ENCODE peak calls at places on chromosomes 12 and 14, in four cellular contexts. One of them, this sample, is unnamed.
A peak's percentile ranks its signal among the peaks of the same experiment; 100 is the strongest.

GRCh38 chr14:99699861-99700260 is 15.8 kb downstream of the CYP46A1 start:
- DNase-seq in adrenal gland: no peak
- DNase-seq in ovary: no peak
- DNase-seq in stomach: no peak
- DNase-seq in this sample: no peak

GRCh38 chr14:75198291-75198933 is 22.0 kb upstream of the TMED10 start:
- DNase-seq in adrenal gland: peak; percentile 38
- DNase-seq in ovary: no peak
- DNase-seq in stomach: peak; percentile 52
- DNase-seq in this sample: peak; percentile 45

GRCh38 chr12:64457036-64457435 is 5.1 kb downstream of the TBK1 start:
- DNase-seq in adrenal gland: no peak
- DNase-seq in ovary: no peak
- DNase-seq in stomach: no peak
- DNase-seq in this sample: no peak

GRCh38 chr12:13443498-13443897 is 247.0 kb downstream of the EMP1 start:
- DNase-seq in adrenal gland: no peak
- DNase-seq in ovary: no peak
- DNase-seq in stomach: no peak
- DNase-seq in this sample: peak; percentile 6

GRCh38 chr14:100305446-100306255 is 593 bp downstream of the SLC25A29 start:
- DNase-seq in adrenal gland: peak; percentile 56
- DNase-seq in ovary: peak; percentile 69
- DNase-seq in stomach: peak; percentile 43
- DNase-seq in this sample: peak; percentile 50

GRCh38 chr12:108119126-108119973 is 9.7 kb upstream of the WSCD2 start:
- DNase-seq in adrenal gland: no peak
- DNase-seq in ovary: no peak
- DNase-seq in stomach: peak; percentile 37
- DNase-seq in this sample: peak; percentile 30

GRCh38 chr12:116609715-116610114 is 50.5 kb downstream of the MAP1LC3B2 start:
- DNase-seq in adrenal gland: no peak
- DNase-seq in ovary: no peak
- DNase-seq in stomach: no peak
- DNase-seq in this sample: no peak

GRCh38 chr12:105189293-105189692 is 46.7 kb downstream of the APPL2 start:
- DNase-seq in adrenal gland: no peak
- DNase-seq in ovary: no peak
- DNase-seq in stomach: no peak
- DNase-seq in this sample: no peak

GRCh38 chr12:91858186-91858585 is 287.5 kb downstream of the BTG1 start:
- DNase-seq in adrenal gland: no peak
- DNase-seq in ovary: no peak
- DNase-seq in stomach: no peak
- DNase-seq in this sample: no peak

GRCh38 chr14:65084554-65085190 is 17.6 kb downstream of the MAX start:
- DNase-seq in adrenal gland: no peak
- DNase-seq in ovary: no peak
- DNase-seq in stomach: no peak
- DNase-seq in this sample: no peak

GRCh38 chr12:132398386-132398991 is 69.1 kb upstream of the GALNT9 start:
- DNase-seq in adrenal gland: peak; percentile 11
- DNase-seq in ovary: no peak
- DNase-seq in stomach: no peak
- DNase-seq in this sample: no peak

GRCh38 chr12:32918890-32919791 is 22.6 kb upstream of the PKP2 start:
- DNase-seq in adrenal gland: no peak
- DNase-seq in ovary: peak; percentile 40
- DNase-seq in stomach: no peak
- DNase-seq in this sample: peak; percentile 2

GRCh38 chr14:24943024-24943423 is 106.9 kb downstream of the STXBP6 start:
- DNase-seq in adrenal gland: no peak
- DNase-seq in ovary: no peak
- DNase-seq in stomach: no peak
- DNase-seq in this sample: peak; percentile 53

GRCh38 chr12:6887460-6887859 is 14.4 kb upstream of the SPSB2 start:
- DNase-seq in adrenal gland: no peak
- DNase-seq in ovary: no peak
- DNase-seq in stomach: peak; percentile 55
- DNase-seq in this sample: no peak

GRCh38 chr12:6534914-6535696 is 788 bp downstream of the GAPDH start:
- DNase-seq in adrenal gland: peak; percentile 88
- DNase-seq in ovary: peak; percentile 83
- DNase-seq in stomach: peak; percentile 77
- DNase-seq in this sample: peak; percentile 66

GRCh38 chr12:123457980-123458779 is at the start of gene SNRNP35:
- DNase-seq in adrenal gland: peak; percentile 82
- DNase-seq in ovary: peak; percentile 77
- DNase-seq in stomach: peak; percentile 74
- DNase-seq in this sample: peak; percentile 83

GRCh38 chr12:115506822-115507629 is 770.5 kb downstream of the MED13L start:
- DNase-seq in adrenal gland: no peak
- DNase-seq in ovary: no peak
- DNase-seq in stomach: no peak
- DNase-seq in this sample: no peak

GRCh38 chr12:120887253-120888043 is 16.7 kb downstream of the SPPL3 start:
- DNase-seq in adrenal gland: no peak
- DNase-seq in ovary: no peak
- DNase-seq in stomach: no peak
- DNase-seq in this sample: no peak

GRCh38 chr12:107328442-107329133 is 235.2 kb upstream of the CRY1 start:
- DNase-seq in adrenal gland: no peak
- DNase-seq in ovary: no peak
- DNase-seq in stomach: no peak
- DNase-seq in this sample: no peak

GRCh38 chr14:99763527-99764221 is 29.5 kb upstream of the EML1 start:
- DNase-seq in adrenal gland: no peak
- DNase-seq in ovary: no peak
- DNase-seq in stomach: no peak
- DNase-seq in this sample: no peak

GRCh38 chr12:2057041-2057792 is 4.4 kb downstream of the CACNA1C start:
- DNase-seq in adrenal gland: no peak
- DNase-seq in ovary: peak; percentile 63
- DNase-seq in stomach: peak; percentile 60
- DNase-seq in this sample: peak; percentile 27

GRCh38 chr14:50447491-50447890 is 50.8 kb upstream of the CDKL1 start:
- DNase-seq in adrenal gland: no peak
- DNase-seq in ovary: no peak
- DNase-seq in stomach: no peak
- DNase-seq in this sample: no peak

GRCh38 chr12:14554281-14555008 is 13.2 kb downstream of the PLBD1 start:
- DNase-seq in adrenal gland: peak; percentile 63
- DNase-seq in ovary: peak; percentile 42
- DNase-seq in stomach: peak; percentile 92
- DNase-seq in this sample: peak; percentile 93

GRCh38 chr14:39369029-39369428 is 63.2 kb downstream of the FBXO33 start:
- DNase-seq in adrenal gland: peak; percentile 46
- DNase-seq in ovary: no peak
- DNase-seq in stomach: no peak
- DNase-seq in this sample: no peak

GRCh38 chr12:114311966-114312365 is 94.0 kb downstream of the TBX5 start:
- DNase-seq in adrenal gland: no peak
- DNase-seq in ovary: no peak
- DNase-seq in stomach: no peak
- DNase-seq in this sample: no peak

GRCh38 chr12:95173392-95174251 is 43.6 kb downstream of the FGD6 start:
- DNase-seq in adrenal gland: peak; percentile 91
- DNase-seq in ovary: peak; percentile 86
- DNase-seq in stomach: peak; percentile 65
- DNase-seq in this sample: peak; percentile 63

GRCh38 chr14:78254911-78255431 is 84.8 kb downstream of the NRXN3 start:
- DNase-seq in adrenal gland: no peak
- DNase-seq in ovary: peak; percentile 18
- DNase-seq in stomach: no peak
- DNase-seq in this sample: peak; percentile 8

GRCh38 chr14:98501335-98501734 is 770.7 kb downstream of the BCL11B start:
- DNase-seq in adrenal gland: no peak
- DNase-seq in ovary: no peak
- DNase-seq in stomach: no peak
- DNase-seq in this sample: no peak
- H3K4me3 ChIP-seq in adrenal gland: no peak overlapping the region
- H3K4me3 ChIP-seq in ovary: no peak overlapping the region
- H3K4me3 ChIP-seq in stomach: no peak overlapping the region
- H3K4me3 ChIP-seq in this sample: no peak overlapping the region

DNA sequence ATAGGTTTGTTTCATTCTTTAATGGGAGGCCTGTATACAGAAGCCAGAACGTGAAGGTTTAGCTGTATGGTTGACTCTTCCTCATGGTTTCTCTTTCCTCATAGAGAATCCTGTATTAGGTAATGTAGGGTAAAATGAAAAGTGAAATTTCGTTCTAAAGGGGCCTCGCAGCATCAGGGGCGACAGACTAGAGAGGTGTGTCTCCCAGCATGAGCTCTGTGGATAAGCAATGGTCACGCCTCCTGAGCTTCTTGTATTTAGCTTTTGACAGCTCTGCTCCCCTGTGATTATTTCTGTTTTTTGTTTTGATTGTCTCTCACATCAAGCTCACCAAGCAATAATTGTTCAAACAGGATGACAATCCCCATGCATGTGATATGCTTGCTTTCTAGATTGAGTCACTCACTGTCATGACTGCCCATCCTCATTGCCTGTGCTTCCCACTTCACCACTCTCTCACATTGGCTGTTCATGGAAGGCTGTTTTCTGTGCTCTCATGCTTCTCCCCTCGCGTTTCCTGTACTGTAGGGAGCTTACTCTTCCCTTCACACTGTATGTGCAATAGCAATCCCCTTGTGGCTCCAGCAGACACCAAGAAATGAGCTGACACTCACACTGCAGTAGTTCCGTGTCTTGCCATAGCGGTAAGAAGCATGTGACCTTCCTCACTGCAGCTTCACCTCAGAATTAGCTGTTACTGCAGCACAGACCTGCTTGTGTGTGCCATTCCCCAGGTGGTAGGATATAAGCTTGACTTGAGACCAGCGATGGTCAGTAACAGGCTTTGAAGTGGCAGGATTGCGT is 44.0 kb downstream of the RAD52 start:
- DNase-seq in adrenal gland: no peak
- DNase-seq in ovary: no peak
- DNase-seq in stomach: no peak
- DNase-seq in this sample: no peak
- TF ChIP-seq POLR2A in adrenal gland: no peak
- TF ChIP-seq POLR2A in ovary: no peak
- TF ChIP-seq POLR2A in stomach: no peak
- TF ChIP-seq POLR2A in this sample: no peak

GRCh38 chr14:61720302-61720677 is 25.0 kb downstream of the HIF1A start:
- DNase-seq in adrenal gland: no peak
- DNase-seq in ovary: no peak
- DNase-seq in stomach: no peak
- DNase-seq in this sample: no peak
- H3K4me3 ChIP-seq in adrenal gland: no peak overlapping the region
- H3K4me3 ChIP-seq in ovary: no peak overlapping the region
- H3K4me3 ChIP-seq in stomach: no peak overlapping the region
- H3K4me3 ChIP-seq in this sample: no peak overlapping the region

DNA sequence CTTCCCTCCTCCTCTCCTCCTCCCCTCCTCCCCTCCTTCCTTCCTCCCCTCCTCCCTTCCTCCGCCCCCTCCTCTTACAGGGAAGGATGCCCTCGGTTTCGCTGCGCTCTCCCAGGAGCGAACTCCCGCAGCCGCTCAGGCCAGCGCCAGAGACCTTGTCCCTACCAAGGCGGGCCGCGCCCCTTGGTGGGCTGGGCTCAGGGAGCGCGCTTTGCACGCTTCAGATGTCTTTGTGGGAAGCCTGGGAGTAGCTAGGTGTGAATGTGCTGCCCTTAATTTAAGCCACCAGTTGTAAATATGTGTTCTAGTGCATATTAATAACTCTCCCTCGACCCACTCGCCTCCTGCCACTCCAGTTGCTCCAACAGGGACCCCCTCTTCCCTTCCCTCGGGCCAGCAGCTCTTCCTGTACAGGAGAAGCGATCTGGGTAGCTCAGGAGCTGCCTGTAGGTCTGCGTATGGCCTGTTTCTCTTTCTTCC is 13.4 kb upstream of the MAP3K9 start:
- DNase-seq in adrenal gland: peak; percentile 42
- DNase-seq in ovary: peak; percentile 33
- DNase-seq in stomach: peak; percentile 41
- DNase-seq in this sample: peak; percentile 31
- TF ChIP-seq POLR2A in adrenal gland: no peak
- TF ChIP-seq POLR2A in ovary: no peak
- TF ChIP-seq POLR2A in stomach: no peak
- TF ChIP-seq POLR2A in this sample: no peak

GRCh38 chr12:16609140-16609539 is 3.2 kb upstream of the LMO3 start:
- DNase-seq in adrenal gland: no peak
- DNase-seq in ovary: no peak
- DNase-seq in stomach: no peak
- DNase-seq in this sample: no peak

GRCh38 chr12:16607895-16608294 is 1.9 kb upstream of the LMO3 start:
- DNase-seq in adrenal gland: no peak
- DNase-seq in ovary: no peak
- DNase-seq in stomach: no peak
- DNase-seq in this sample: peak; percentile 44

GRCh38 chr12:16610006-16610520 is 4.1 kb upstream of the LMO3 start:
- DNase-seq in adrenal gland: no peak
- DNase-seq in ovary: no peak
- DNase-seq in stomach: no peak
- DNase-seq in this sample: no peak

GRCh38 chr12:16606936-16607335 is 974 bp upstream of the LMO3 start:
- DNase-seq in adrenal gland: no peak
- DNase-seq in ovary: peak; percentile 50
- DNase-seq in stomach: no peak
- DNase-seq in this sample: peak; percentile 55

DNA sequence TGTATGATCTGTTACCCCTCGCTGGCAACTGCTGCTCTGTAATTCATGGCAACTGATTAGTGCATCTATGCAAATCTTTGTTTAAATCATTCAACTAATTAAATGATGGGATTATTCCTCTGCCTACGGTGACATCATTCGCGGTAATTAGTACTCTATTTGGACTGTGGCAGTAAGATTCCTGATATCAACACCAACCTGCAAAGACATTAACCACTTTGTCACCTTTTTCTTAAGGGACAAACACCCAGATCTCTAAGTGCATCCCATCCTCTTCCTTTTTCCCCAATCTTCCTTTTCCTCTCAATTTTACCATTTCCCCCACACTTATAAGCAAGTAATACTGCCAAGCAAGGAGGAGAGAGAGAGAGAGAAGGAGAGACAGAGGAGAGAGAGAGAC is 2.4 kb upstream of the LMO3 start:
- DNase-seq in adrenal gland: no peak
- DNase-seq in ovary: no peak
- DNase-seq in stomach: no peak
- DNase-seq in this sample: no peak
- H3K4me3 ChIP-seq in adrenal gland: no peak overlapping the region
- H3K4me3 ChIP-seq in ovary: no peak overlapping the region
- H3K4me3 ChIP-seq in stomach: no peak overlapping the region
- H3K4me3 ChIP-seq in this sample: no peak overlapping the region